ENCODE peak calls at places on chromosomes 6 and 20, in five cellular contexts. R is stomach, S is IMR-90, P is bronchial epithelial cell, E is AG09309. T is an unnamed sample.

GRCh38 chr6:16533210-16533609 is 228.1 kb downstream of the ATXN1 start:
- DNase-seq in R (no peak), S (no peak), P (no peak), E (no peak), T (no peak)

GRCh38 chr6:50180646-50181045 is 130.9 kb upstream of the DEFB112 start:
- DNase-seq in R (no peak), S (no peak), P (no peak), E (no peak), T (no peak)

GRCh38 chr20:63522981-63523611 is 2.5 kb downstream of the PPDPF start:
- DNase-seq in R (no peak), S (no peak), P (no peak), E (no peak), T (no peak)

GRCh38 chr6:143271024-143271423 is 179.5 kb downstream of the ADAT2 start:
- DNase-seq in R (no peak), S (peak; percentile 82), P (peak; percentile 90), E (peak; percentile 62), T (no peak)

GRCh38 chr6:123931928-123932327 is 128.3 kb downstream of the NKAIN2 start:
- DNase-seq in R (no peak), S (no peak), P (no peak), E (no peak), T (no peak)

GRCh38 chr20:49981218-49982071 is 1.3 kb upstream of the SNAI1 start:
- DNase-seq in R (no peak), S (no peak), P (no peak), E (no peak), T (no peak)

GRCh38 chr6:155327326-155328073 is 13.2 kb upstream of the TFB1M start:
- DNase-seq in R (peak; percentile 61), S (peak; percentile 78), P (peak; percentile 49), E (peak; percentile 46), T (peak; percentile 56)

GRCh38 chr20:4014031-4014474 is 1.3 kb downstream of the RNF24 start:
- DNase-seq in R (peak; percentile 68), S (peak; percentile 85), P (peak; percentile 90), E (peak; percentile 71), T (peak; percentile 65)

GRCh38 chr20:54320148-54320607 is 112.3 kb downstream of the PFDN4 start:
- DNase-seq in R (no peak), S (peak; percentile 24), P (no peak), E (no peak), T (no peak)

GRCh38 chr6:55069132-55069781 is 105.1 kb upstream of the HCRTR2 start:
- DNase-seq in R (peak; percentile 32), S (peak; percentile 66), P (peak; percentile 59), E (peak; percentile 31), T (no peak)

GRCh38 chr20:64166712-64167615 is 2.7 kb downstream of the MYT1 start:
- DNase-seq in R (no peak), S (no peak), P (no peak), E (no peak), T (no peak)

GRCh38 chr6:13013681-13014550 is 297.3 kb downstream of the PHACTR1 start:
- DNase-seq in R (no peak), S (no peak), P (no peak), E (no peak), T (no peak)

GRCh38 chr6:160386869-160387518 is 38.8 kb downstream of the SLC22A3 start:
- DNase-seq in R (peak; percentile 68), S (no peak), P (peak; percentile 94), E (no peak), T (peak; percentile 65)

DNA sequence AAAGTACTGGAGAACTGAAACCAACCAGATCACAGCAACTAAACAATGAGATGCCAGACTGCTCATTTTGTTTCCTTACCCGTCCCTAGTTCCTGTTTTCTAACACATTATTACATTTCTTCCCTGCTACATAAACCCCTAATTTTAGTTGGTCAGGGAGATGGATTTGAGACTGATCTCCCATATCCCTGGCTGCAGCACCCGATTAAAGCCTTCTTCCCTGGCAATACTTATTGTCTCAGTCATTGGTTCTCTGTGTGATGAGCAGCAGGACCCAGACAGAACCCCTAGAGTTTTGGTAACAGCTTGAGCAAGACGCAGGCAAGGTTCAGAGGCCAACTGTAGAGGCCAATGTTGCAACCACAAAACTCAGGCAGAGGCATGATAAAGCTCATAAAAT is 28.3 kb upstream of the HACE1 start:
- DNase-seq in R (no peak), S (no peak), P (no peak), E (no peak), T (no peak)
- H3K4me3 ChIP-seq in R (no peak overlapping the region), S (no peak overlapping the region), P (no peak overlapping the region), E (no peak overlapping the region), T (no peak overlapping the region)

DNA sequence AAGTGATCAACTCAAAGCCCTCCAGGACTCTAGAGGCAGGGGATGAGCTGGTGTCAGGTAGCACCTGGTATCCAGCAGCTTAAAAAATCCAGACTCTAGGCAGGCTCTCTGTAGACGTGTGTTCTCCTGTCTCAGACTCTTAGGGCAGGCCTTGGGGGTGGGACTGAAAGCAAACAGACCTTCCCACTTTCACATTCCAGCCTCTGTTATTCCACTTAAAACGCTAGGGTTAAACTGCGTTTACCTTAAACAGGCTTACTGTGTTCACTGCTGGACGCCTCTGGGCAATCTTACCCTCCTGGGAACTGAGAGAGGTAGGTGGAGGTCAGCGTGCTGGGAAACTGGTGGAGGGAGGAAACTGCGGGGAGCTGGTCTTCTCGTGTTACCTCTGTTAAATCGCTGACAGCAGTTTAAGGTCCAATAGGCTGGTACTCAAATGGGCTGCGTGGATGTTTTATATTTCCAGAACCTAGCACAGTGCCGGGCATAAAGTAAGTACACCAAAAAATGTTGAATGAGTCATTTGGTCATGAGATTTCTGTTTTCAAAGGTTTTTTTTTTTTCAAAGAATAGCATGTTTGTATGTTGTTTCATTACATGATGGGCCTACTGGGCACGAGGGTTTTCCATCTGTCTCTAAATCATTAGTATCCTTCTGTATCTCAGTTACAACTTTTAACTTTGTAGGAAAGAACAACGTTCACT is at the start of gene GCNT2:
- DNase-seq in R (peak; percentile 61), S (peak; percentile 23), P (peak; percentile 90), E (no peak), T (peak; percentile 38)
- H3K4me3 ChIP-seq in R (peak within 1 kb of the TSS; percentile 33), S (no peak within 1 kb of the TSS), P (peak within 1 kb of the TSS; percentile 29), E (no peak within 1 kb of the TSS), T (no peak within 1 kb of the TSS)

DNA sequence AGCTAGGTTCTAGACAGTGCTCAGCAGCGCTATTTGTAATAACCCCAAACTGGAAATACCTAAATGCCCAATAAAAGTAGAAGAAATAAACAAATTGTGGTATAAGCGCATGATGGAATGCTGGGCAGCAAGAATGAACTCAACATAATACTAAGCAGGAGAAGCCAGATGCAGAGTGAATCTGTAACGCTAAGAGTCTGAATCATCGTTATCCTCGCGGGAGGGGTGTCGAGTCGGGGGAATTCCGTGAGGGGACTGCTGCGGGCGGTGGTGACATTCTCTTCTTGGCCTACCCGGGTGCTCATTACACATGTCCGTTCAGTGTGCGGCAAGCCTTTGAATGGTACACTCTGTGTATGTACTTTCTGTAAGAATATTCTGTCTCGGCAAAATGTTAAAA is 83.7 kb downstream of the SULF2 start:
- DNase-seq in R (no peak), S (no peak), P (no peak), E (peak; percentile 75), T (no peak)
- H3K4me3 ChIP-seq in R (no peak overlapping the region), S (no peak overlapping the region), P (no peak overlapping the region), E (no peak overlapping the region), T (no peak overlapping the region)

GRCh38 chr6:138250513-138251247 is 32.4 kb upstream of the PBOV1 start:
- DNase-seq in R (peak; percentile 85), S (peak; percentile 5), P (peak; percentile 95), E (peak; percentile 88), T (peak; percentile 70)

GRCh38 chr6:138248011-138248410 is 29.7 kb upstream of the PBOV1 start:
- DNase-seq in R (no peak), S (no peak), P (no peak), E (no peak), T (no peak)

GRCh38 chr6:138248878-138249277 is 30.6 kb upstream of the PBOV1 start:
- DNase-seq in R (no peak), S (no peak), P (no peak), E (no peak), T (no peak)

GRCh38 chr6:138246650-138247440 is 28.6 kb upstream of the PBOV1 start:
- DNase-seq in R (no peak), S (no peak), P (peak; percentile 12), E (no peak), T (no peak)

GRCh38 chr6:138250053-138250452 is 31.8 kb upstream of the PBOV1 start:
- DNase-seq in R (no peak), S (no peak), P (no peak), E (no peak), T (no peak)
- H3K4me3 ChIP-seq in R (no peak overlapping the region), S (no peak overlapping the region), P (no peak overlapping the region), E (no peak overlapping the region), T (no peak overlapping the region)

GRCh38 chr6:45376310-45377040 is 1.3 kb downstream of the SUPT3H start:
- DNase-seq in R (no peak), S (peak; percentile 30), P (no peak), E (no peak), T (no peak)
- H3K4me3 ChIP-seq in R (peak overlapping the region; percentile 88), S (peak overlapping the region; percentile 66), P (peak overlapping the region; percentile 69), E (peak overlapping the region; percentile 67), T (peak overlapping the region; percentile 68)

GRCh38 chr20:41364967-41365765 is 1.5 kb downstream of the EMILIN3 start:
- DNase-seq in R (no peak), S (no peak), P (no peak), E (no peak), T (no peak)
- H3K4me3 ChIP-seq in R (peak overlapping the region; percentile 40), S (no peak overlapping the region), P (no peak overlapping the region), E (no peak overlapping the region), T (no peak overlapping the region)